ENCODE peak calls at places on chromosomes 11 and 22, in ten cellular contexts. M is right cardiac atrium; D is A549; F is sigmoid colon; J is CD8-positive, alpha-beta memory T cell; V is K562; G is RWPE2; H is CD4-positive, CD25-positive, alpha-beta regulatory T cell; U is CD4-positive, alpha-beta T cell; O is hepatocyte. R is an unnamed sample.

GRCh38 chr11:2943711-2944118 is 14.5 kb upstream of the PHLDA2 start:
- DNase-seq in F (no peak), U (no peak), J (no peak), G (no peak), H (no peak), M (no peak), V (no peak), D (no peak), O (no peak), R (peak)

GRCh38 chr22:31952459-31952858 is 8.1 kb downstream of the YWHAH start:
- DNase-seq in M (no peak), J (no peak), F (no peak), O (no peak), D (peak), G (no peak), U (no peak), V (no peak), H (no peak), R (no peak)

GRCh38 chr11:125091247-125091876 is 20.1 kb downstream of the TMEM218 start:
- DNase-seq in J (peak), V (peak), D (peak), O (peak), M (peak), U (no peak), F (peak), H (no peak), G (no peak), R (no peak)

GRCh38 chr11:68471360-68472340 is 11.1 kb downstream of the PPP6R3 start:
- DNase-seq in J (peak), V (no peak), G (no peak), O (no peak), D (no peak), F (no peak), U (peak), H (no peak), M (no peak), R (no peak)

GRCh38 chr11:69588270-69588669 is 52.7 kb upstream of the CCND1 start:
- DNase-seq in J (no peak), G (no peak), D (peak), O (no peak), U (no peak), M (no peak), F (no peak), H (no peak), V (peak), R (no peak)

GRCh38 chr11:73140213-73141030 is 1.7 kb downstream of the FCHSD2 start:
- DNase-seq in G (no peak), F (no peak), M (peak), U (no peak), V (peak), H (no peak), D (peak), J (peak), O (peak), R (no peak)

GRCh38 chr11:131111775-131112174 is 195.5 kb upstream of the SNX19 start:
- DNase-seq in G (no peak), M (no peak), H (no peak), V (no peak), D (no peak), F (no peak), U (no peak), J (no peak), O (no peak), R (no peak)

GRCh38 chr11:17405232-17406005 is 17.0 kb upstream of the KCNJ11 start:
- DNase-seq in F (peak), O (peak), V (peak), G (no peak), U (no peak), M (peak), D (peak), H (no peak), J (no peak), R (peak)

GRCh38 chr22:33112606-33113005 is 54.4 kb upstream of the SYN3 start:
- DNase-seq in H (no peak), D (no peak), J (no peak), G (no peak), V (no peak), U (no peak), F (no peak), M (no peak), O (no peak), R (no peak)

GRCh38 chr11:126840201-126840886 is 160.2 kb downstream of the KIRREL3 start:
- DNase-seq in V (no peak), O (no peak), J (no peak), H (no peak), F (no peak), G (no peak), D (no peak), M (no peak), U (no peak), R (no peak)

GRCh38 chr22:45562537-45563361 is 60.1 kb downstream of the FBLN1 start:
- DNase-seq in V (no peak), J (no peak), G (no peak), D (no peak), F (no peak), M (no peak), H (no peak), O (peak), U (no peak), R (no peak)

GRCh38 chr22:23061471-23062280 is 8.6 kb upstream of the GNAZ start:
- DNase-seq in V (no peak), D (no peak), G (peak), M (no peak), H (no peak), F (no peak), O (no peak), J (no peak), U (no peak), R (no peak)

GRCh38 chr11:2772544-2773031 is 72.8 kb upstream of the KCNQ1OT1 start:
- DNase-seq in D (no peak), J (no peak), H (no peak), G (peak), M (no peak), F (no peak), U (no peak), V (no peak), O (no peak), R (no peak)

GRCh38 chr22:50342651-50343540 is at the start of gene PPP6R2:
- DNase-seq in V (peak), J (peak), H (peak), M (peak), U (peak), O (peak), G (no peak), D (no peak), F (peak), R (peak)

GRCh38 chr22:46792061-46792796 is 29.8 kb downstream of the TBC1D22A start:
- DNase-seq in V (no peak), H (no peak), O (no peak), D (no peak), G (no peak), U (no peak), J (no peak), F (peak), M (peak), R (no peak)

GRCh38 chr11:31397239-31397834 is 27.7 kb downstream of the DNAJC24 start:
- DNase-seq in O (peak), M (no peak), U (no peak), F (no peak), V (peak), H (no peak), G (no peak), J (peak), D (peak), R (no peak)

GRCh38 chr11:132158091-132158490 is 787.7 kb downstream of the NTM start:
- DNase-seq in V (no peak), F (no peak), D (no peak), G (no peak), U (no peak), O (peak), H (no peak), J (no peak), M (no peak), R (no peak)

GRCh38 chr22:46010177-46010867 is 33.4 kb upstream of the WNT7B start:
- DNase-seq in V (no peak), G (peak), U (no peak), M (peak), J (no peak), H (no peak), F (peak), O (no peak), D (no peak), R (no peak)

GRCh38 chr11:66641834-66642233 is 3.3 kb downstream of the RBM4 start:
- DNase-seq in O (no peak), U (no peak), H (no peak), F (no peak), G (no peak), D (no peak), M (peak), V (no peak), J (no peak), R (no peak)

GRCh38 chr22:37008365-37008764 is 10.9 kb downstream of the TST start:
- DNase-seq in M (no peak), J (no peak), D (no peak), O (no peak), G (no peak), H (no peak), U (no peak), V (peak), F (no peak), R (no peak)

GRCh38 chr11:34787348-34787747 is 128.8 kb downstream of the APIP start:
- DNase-seq in J (no peak), V (no peak), U (no peak), G (no peak), F (no peak), O (no peak), M (no peak), D (no peak), H (no peak), R (no peak)

GRCh38 chr22:31987180-31987579 is 42.8 kb downstream of the YWHAH start:
- DNase-seq in G (no peak), V (no peak), M (no peak), D (no peak), J (no peak), O (peak), U (no peak), F (peak), H (no peak), R (no peak)

GRCh38 chr11:27414644-27415043 is 51.6 kb upstream of the CCDC34 start:
- DNase-seq in G (no peak), F (no peak), J (no peak), O (no peak), U (no peak), D (no peak), H (no peak), V (peak), M (no peak), R (no peak)

GRCh38 chr22:37808294-37808657 is 542 bp downstream of the GCAT start:
- DNase-seq in G (no peak), M (peak), F (no peak), J (no peak), V (no peak), H (no peak), D (no peak), U (no peak), O (no peak), R (no peak)

GRCh38 chr11:63680842-63681207 is 475 bp upstream of the RTN3 start:
- DNase-seq in H (no peak), O (peak), D (no peak), M (no peak), F (no peak), V (peak), J (no peak), G (no peak), U (no peak), R (peak)

GRCh38 chr11:46348986-46349401 is 1.7 kb downstream of the DGKZ start:
- DNase-seq in D (no peak), O (no peak), F (no peak), H (peak), U (peak), V (no peak), G (peak), M (no peak), J (peak), R (peak)

DNA sequence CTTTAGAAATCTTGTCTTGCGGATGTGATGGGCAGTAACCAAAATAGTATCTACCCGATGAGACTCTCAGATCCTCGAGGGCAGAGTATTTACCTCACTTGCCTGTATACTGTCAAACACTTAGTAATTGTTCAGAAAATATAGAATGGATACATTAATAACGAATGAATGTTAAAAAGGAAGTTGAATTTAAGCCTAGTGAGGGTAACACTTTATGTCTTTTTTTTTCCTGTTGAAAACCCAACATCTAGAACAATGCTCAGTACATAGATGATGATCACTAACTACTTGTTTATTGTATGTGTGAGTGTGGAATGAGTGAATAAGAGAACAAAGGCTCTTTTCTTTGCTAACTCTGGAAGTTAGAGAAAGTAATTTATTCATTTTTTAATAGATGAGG is 195.7 kb downstream of the MIAT start:
- DNase-seq in D (no peak), M (no peak), H (no peak), F (no peak), V (no peak), U (no peak), J (no peak), G (no peak), O (no peak), R (no peak)
- H3K27ac ChIP-seq in D (no peak), M (no peak), H (no peak), F (no peak), V (no peak), U (no peak), J (no peak), G (no peak), O (no peak), R (no peak)

DNA sequence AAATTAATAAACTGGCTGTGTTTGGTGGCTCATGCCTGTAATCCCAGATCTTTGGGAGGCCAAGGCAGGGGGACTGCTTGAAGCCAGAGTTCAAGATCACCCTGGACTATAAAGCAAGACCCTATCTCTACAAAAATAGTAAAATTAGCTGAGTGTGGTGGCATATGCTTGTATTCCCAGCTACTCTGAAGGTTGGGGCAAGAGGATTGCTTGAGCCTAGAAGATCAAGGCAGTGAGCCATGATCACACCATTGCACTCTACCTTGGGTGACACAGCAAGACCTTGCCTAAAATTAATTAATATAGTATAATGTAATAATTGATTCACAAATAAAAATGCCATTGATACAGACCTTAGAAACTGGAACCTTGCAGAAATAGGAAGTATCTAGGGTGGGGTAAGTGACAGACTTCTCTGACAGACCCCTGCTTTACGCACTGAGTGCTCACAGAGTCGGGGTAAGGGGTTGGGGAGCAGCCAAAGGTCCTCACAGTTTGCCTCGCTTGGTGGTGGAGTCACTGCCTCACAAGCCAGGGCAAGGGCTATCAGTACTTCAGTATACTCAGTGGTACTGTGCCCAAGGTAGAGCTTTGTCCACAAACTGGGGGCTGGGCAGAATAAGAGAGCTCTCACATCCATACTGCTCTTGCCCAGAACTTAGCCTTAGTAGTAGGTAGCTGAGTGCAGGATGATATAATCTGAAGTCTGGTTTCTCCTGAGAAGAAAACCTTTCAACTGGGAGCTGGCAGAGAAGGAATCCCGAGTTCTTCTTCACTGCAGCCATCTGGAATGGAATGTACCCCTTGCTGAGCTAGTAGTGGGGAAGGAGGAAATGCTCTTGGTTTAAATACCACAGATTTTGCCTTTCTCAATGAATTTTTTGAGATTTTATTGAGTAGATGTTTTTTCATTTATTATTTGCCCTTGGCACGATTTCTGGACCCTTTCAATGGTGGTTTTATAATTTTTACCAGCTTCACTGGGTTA is 65.5 kb downstream of the EMSY start:
- DNase-seq in J (no peak), U (no peak), O (no peak), V (no peak), F (no peak), H (no peak), D (no peak), G (no peak), M (no peak), R (no peak)
- H3K27ac ChIP-seq in J (no peak), U (no peak), O (no peak), V (no peak), F (no peak), H (no peak), D (no peak), G (no peak), M (no peak), R (no peak)

DNA sequence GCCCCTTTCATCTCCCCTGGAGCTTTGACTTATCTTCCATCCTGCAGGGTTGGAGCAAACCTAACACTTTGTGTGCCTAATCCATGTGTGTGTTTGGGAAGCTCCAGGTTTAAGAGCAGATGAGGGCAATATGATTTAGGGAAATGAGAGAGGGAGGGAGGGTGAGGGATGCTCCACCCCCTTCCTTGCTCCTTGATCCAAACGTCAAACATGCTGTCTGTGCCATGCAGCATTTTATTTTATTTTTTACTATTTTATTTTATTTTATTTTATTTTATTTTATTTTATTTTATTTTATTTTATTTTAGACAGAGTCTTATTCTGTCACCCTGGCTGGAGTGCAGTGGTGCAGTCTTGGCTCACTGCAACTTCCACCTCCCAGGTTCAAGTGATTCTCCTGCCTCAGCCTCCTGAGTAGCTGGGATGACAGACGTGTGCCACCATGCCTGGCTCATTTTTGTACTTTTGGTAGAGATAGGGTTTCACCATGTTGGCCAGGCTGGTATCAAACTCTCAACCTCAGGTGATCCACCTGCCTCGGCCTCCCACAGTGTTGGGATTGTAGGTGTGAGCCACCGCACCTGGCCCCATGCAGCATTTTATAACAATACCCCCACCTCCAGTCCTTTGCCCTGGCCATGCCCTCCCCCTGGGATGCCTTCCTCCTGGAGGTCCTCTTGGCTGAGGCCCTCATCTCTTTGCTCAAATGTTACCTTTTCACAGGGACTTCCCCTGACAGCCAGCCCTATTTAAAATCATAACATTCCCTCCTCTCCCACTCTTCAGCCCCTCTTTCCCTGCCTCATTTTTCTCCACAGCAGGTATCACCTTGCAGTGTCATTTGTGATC is 52.5 kb upstream of the CRYBB3 start:
- DNase-seq in O (no peak), H (no peak), V (no peak), F (no peak), U (no peak), D (no peak), M (no peak), J (no peak), G (no peak), R (no peak)
- H3K27ac ChIP-seq in O (no peak), H (no peak), V (no peak), F (no peak), U (no peak), D (no peak), M (no peak), J (no peak), G (no peak), R (no peak)

GRCh38 chr11:7486731-7487130 is 1.4 kb downstream of the OLFML1 start:
- DNase-seq in U (no peak), M (peak), D (no peak), F (no peak), V (no peak), H (no peak), O (peak), G (no peak), J (no peak), R (no peak)

GRCh38 chr11:7485136-7485853 is at the start of gene OLFML1:
- DNase-seq in D (no peak), G (no peak), F (no peak), O (peak), J (no peak), H (no peak), V (no peak), M (peak), U (no peak), R (no peak)

GRCh38 chr11:7484645-7485044 is 661 bp upstream of the OLFML1 start:
- DNase-seq in D (no peak), V (no peak), J (no peak), U (no peak), H (no peak), M (no peak), O (no peak), F (no peak), G (no peak), R (no peak)

GRCh38 chr11:7487360-7487759 is 2.1 kb downstream of the OLFML1 start:
- DNase-seq in D (no peak), H (no peak), O (no peak), M (no peak), U (no peak), J (no peak), V (no peak), G (no peak), F (no peak), R (no peak)

DNA sequence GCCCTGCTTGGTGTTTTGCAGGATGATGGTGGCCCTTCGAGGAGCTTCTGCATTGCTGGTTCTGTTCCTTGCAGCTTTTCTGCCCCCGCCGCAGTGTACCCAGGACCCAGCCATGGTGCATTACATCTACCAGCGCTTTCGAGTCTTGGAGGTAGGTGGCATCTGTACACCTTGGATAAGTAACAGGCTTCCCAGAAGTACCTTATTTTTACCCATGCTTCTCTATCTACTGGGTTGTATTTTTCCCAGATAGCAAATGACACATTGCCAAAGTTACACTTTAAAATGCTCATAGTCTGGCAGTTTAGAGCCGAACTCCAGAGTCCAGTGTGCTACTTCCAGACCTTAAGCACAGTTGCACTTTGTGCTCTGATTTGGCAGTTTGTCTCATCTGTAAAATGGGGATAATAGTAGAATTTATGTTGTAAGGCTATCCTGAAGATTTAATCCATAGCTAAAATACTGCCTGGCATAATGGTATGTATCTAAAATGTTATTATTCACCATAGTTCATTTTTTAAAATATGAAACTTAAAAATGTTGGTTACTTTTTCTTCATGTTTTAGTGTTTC is 634 bp downstream of the OLFML1 start:
- DNase-seq in O (no peak), D (no peak), G (no peak), H (no peak), J (no peak), U (no peak), M (no peak), F (no peak), V (no peak), R (no peak)
- H3K27ac ChIP-seq in O (peak), D (no peak), G (no peak), H (no peak), J (no peak), U (no peak), M (peak), F (peak), V (no peak), R (no peak)